ENCODE peak calls at places on chromosomes 1 and 21, in four cellular contexts. V is K562, W is IMR-90, U is GM12878. I is an unnamed sample.

GRCh38 chr1:159646687-159647086 is 59.1 kb downstream of the APCS start:
- DNase-seq in U (no peak), W (no peak), V (no peak), I (no peak)

GRCh38 chr1:203304919-203305808 is at the start of gene BTG2:
- DNase-seq in U (no peak), V (peak; percentile 99), W (peak; percentile 86), I (peak; percentile 84)

GRCh38 chr1:226687476-226687875 is 51.6 kb downstream of the ITPKB start:
- DNase-seq in U (no peak), W (no peak), V (no peak), I (no peak)

GRCh38 chr21:22154579-22155274 is 1156.5 kb downstream of the NCAM2 start:
- DNase-seq in W (no peak), V (no peak), U (no peak), I (no peak)

GRCh38 chr1:163119707-163120106 is 50.5 kb downstream of the RGS4 start:
- DNase-seq in U (no peak), W (no peak), V (no peak), I (no peak)

GRCh38 chr1:170162385-170163226 is 16.8 kb downstream of the NTMT2 start:
- DNase-seq in V (no peak), W (peak; percentile 96), U (no peak), I (no peak)

GRCh38 chr1:27602510-27603319 is 1.2 kb downstream of the AHDC1 start:
- DNase-seq in V (peak; percentile 84), W (peak; percentile 31), U (no peak), I (peak; percentile 25)

GRCh38 chr1:63198921-63199530 is 123.3 kb upstream of the FOXD3 start:
- DNase-seq in V (no peak), W (no peak), U (no peak), I (no peak)

GRCh38 chr1:67832737-67833594 is at the start of gene GNG12:
- DNase-seq in U (no peak), W (peak; percentile 73), V (peak; percentile 68), I (peak; percentile 78)

GRCh38 chr1:6695861-6696260 is 5.8 kb downstream of the DNAJC11 start:
- DNase-seq in U (no peak), W (peak; percentile 28), V (no peak), I (no peak)

GRCh38 chr1:39671793-39672550 is at the start of gene NT5C1A:
- DNase-seq in V (peak; percentile 70), W (no peak), U (no peak), I (peak; percentile 10)

GRCh38 chr1:231841616-231842344 is 215.2 kb downstream of the DISC1 start:
- DNase-seq in W (peak; percentile 41), V (no peak), U (no peak), I (peak; percentile 53)

GRCh38 chr1:52836035-52836434 is 6.5 kb upstream of the ZYG11A start:
- DNase-seq in V (no peak), U (no peak), W (no peak), I (no peak)

GRCh38 chr1:156409424-156409823 is 40.4 kb downstream of the RHBG start:
- DNase-seq in W (no peak), V (no peak), U (no peak), I (no peak)

GRCh38 chr1:247156787-247157232 is 15.0 kb downstream of the ZNF124 start:
- DNase-seq in U (no peak), W (no peak), V (no peak), I (no peak)

GRCh38 chr1:162562452-162562828 is 918 bp downstream of the UAP1 start:
- DNase-seq in V (no peak), W (peak; percentile 65), U (no peak), I (peak; percentile 18)

GRCh38 chr1:86616433-86616832 is 69.6 kb downstream of the CLCA4 start:
- DNase-seq in V (no peak), W (no peak), U (no peak), I (no peak)

GRCh38 chr1:3674100-3675094 is 22.1 kb downstream of the TP73 start:
- DNase-seq in V (no peak), W (no peak), U (peak; percentile 60), I (no peak)

GRCh38 chr1:109765483-109765815 is 1.7 kb upstream of the EPS8L3 start:
- DNase-seq in W (no peak), U (no peak), V (no peak), I (no peak)

GRCh38 chr1:20787100-20787774 is at the start of gene HP1BP3:
- DNase-seq in U (no peak), V (peak; percentile 94), W (peak; percentile 62), I (peak; percentile 58)

GRCh38 chr1:78884685-78885452 is 121.7 kb downstream of the ADGRL4 start:
- DNase-seq in V (no peak), W (peak; percentile 21), U (no peak), I (no peak)

GRCh38 chr1:154747841-154748766 is 122.0 kb downstream of the KCNN3 start:
- DNase-seq in V (no peak), W (no peak), U (peak; percentile 66), I (no peak)

GRCh38 chr21:33587792-33588484 is 546 bp downstream of the DONSON start:
- DNase-seq in U (no peak), W (peak; percentile 20), V (peak; percentile 63), I (peak; percentile 11)

GRCh38 chr1:2360588-2361364 is 30.6 kb downstream of the MORN1 start:
- DNase-seq in V (no peak), U (no peak), W (peak; percentile 5), I (no peak)

GRCh38 chr1:210332719-210333398 is 4.2 kb downstream of the HHAT start:
- DNase-seq in U (peak; percentile 90), V (no peak), W (no peak), I (no peak)

GRCh38 chr1:244273845-244274619 is 177.7 kb downstream of the ADSS2 start:
- DNase-seq in U (no peak), W (peak; percentile 100), V (peak; percentile 52), I (peak; percentile 91)

GRCh38 chr1:165773324-165773965 is 4.8 kb upstream of the TMCO1 start:
- DNase-seq in W (peak; percentile 89), U (no peak), V (no peak), I (no peak)

GRCh38 chr21:28932717-28933116 is 60.0 kb downstream of the LTN1 start:
- DNase-seq in V (no peak), W (no peak), U (no peak), I (no peak)

GRCh38 chr1:221274373-221274772 is 395.1 kb downstream of the HLX start:
- DNase-seq in U (no peak), W (no peak), V (no peak), I (no peak)

GRCh38 chr1:213622365-213623087 is 365.2 kb upstream of the PROX1 start:
- DNase-seq in V (no peak), W (no peak), U (peak; percentile 4), I (no peak)

GRCh38 chr21:37006521-37007291 is at the start of gene RIPPLY3:
- DNase-seq in W (no peak), V (no peak), U (no peak), I (peak; percentile 29)

GRCh38 chr1:84505167-84506001 is 802 bp upstream of the SPATA1 start:
- DNase-seq in V (peak; percentile 76), U (no peak), W (peak; percentile 42), I (no peak)

GRCh38 chr1:228374711-228375577 is 31.7 kb downstream of the TRIM11 start:
- DNase-seq in U (no peak), W (peak; percentile 94), V (no peak), I (peak; percentile 37)

GRCh38 chr1:24828887-24829192 is 83.6 kb downstream of the CLIC4 start:
- DNase-seq in W (no peak), U (no peak), V (no peak), I (no peak)

GRCh38 chr21:42556476-42556875 is 42.8 kb downstream of the SLC37A1 start:
- DNase-seq in V (no peak), W (no peak), U (no peak), I (no peak)

DNA sequence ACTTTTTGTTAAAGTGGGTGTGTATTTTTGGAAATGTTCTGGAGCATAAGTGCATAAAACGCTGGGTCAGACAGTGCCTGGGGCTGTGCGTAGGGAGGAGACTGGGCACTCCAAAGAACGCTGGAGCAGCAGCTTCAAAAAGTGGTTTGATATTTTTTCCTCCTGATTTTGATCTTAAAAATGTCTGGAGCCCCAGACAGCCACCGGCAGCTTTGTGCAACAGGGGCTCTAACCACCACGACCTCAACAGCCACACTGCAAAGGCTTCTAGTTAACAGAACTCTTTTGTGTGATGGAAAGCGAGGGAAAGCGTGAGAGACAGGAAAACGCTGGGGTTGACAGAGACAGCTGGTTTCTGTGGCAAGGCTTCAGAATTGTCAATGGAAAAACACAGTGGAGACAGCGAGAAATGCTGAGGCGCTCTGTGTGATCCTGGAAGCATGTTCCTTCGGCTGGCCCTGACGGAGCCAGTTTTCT is 363.4 kb upstream of the CAMK1G start:
- DNase-seq in U (no peak), V (no peak), W (no peak), I (no peak)
- TF ChIP-seq ELK1 in U (no peak), V (no peak), W (no peak), I (no peak)

GRCh38 chr1:46188295-46189030 is 9.8 kb downstream of the POMGNT1 start:
- DNase-seq in W (no peak), V (peak; percentile 44), U (no peak), I (no peak)
- H3K4me1 ChIP-seq in W (peaks cover 15% of the 10 kb centered on the region), V (peaks cover 8% of the 10 kb centered on the region), U (peaks cover 18% of the 10 kb centered on the region), I (peaks cover 9% of the 10 kb centered on the region)

GRCh38 chr1:88327391-88328267 is 356.4 kb upstream of the PKN2 start:
- DNase-seq in V (no peak), U (no peak), W (peak; percentile 93), I (peak; percentile 51)
- TF ChIP-seq ELK1 in V (no peak), U (no peak), W (no peak), I (no peak)

GRCh38 chr21:44917446-44918106 is 3.1 kb downstream of the ITGB2 start:
- DNase-seq in W (no peak), V (no peak), U (no peak), I (no peak)
- H3K4me1 ChIP-seq in W (no peaks in the 10 kb centered on the region), V (peaks cover 40% of the 10 kb centered on the region), U (peaks cover 23% of the 10 kb centered on the region), I (peaks cover 29% of the 10 kb centered on the region)

I was measured in A549.